ENCODE peak calls at places on chromosomes 11 and 22, in four cellular contexts. Z is astrocyte of the cerebellum; T is posterior vena cava; Y is stimulated activated CD8-positive, alpha-beta memory T cell treated with anti-CD3 and anti-CD28 coated beads, Interleukin-15, amount 100 ng/mL, for 1 hour. P is an unnamed sample.

GRCh38 chr22:20243545-20244249 is 24.4 kb downstream of the RTN4R start:
- DNase-seq in T (no peak), Z (peak; percentile 22), Y (no peak), P (peak; percentile 82)

GRCh38 chr11:1853376-1854131 is 670 bp downstream of the LSP1 start:
- DNase-seq in Y (no peak), T (no peak), Z (no peak), P (no peak)

GRCh38 chr11:112963368-112963955 is 2.2 kb downstream of the NCAM1 start:
- DNase-seq in Y (no peak), T (peak; percentile 78), Z (no peak), P (no peak)

GRCh38 chr11:2582958-2583604 is 116.7 kb downstream of the KCNQ1OT1 start:
- DNase-seq in T (peak; percentile 68), Y (no peak), Z (no peak), P (peak; percentile 57)

GRCh38 chr11:64796757-64797541 is 6.1 kb downstream of the MAP4K2 start:
- DNase-seq in Z (no peak), T (no peak), Y (no peak), P (no peak)

GRCh38 chr11:1766719-1767398 is 3.1 kb upstream of the CTSD start:
- DNase-seq in T (peak; percentile 76), Z (no peak), Y (no peak), P (peak; percentile 60)

GRCh38 chr22:38309614-38310517 is 7.4 kb downstream of the CSNK1E start:
- DNase-seq in T (no peak), Z (no peak), Y (no peak), P (no peak)

GRCh38 chr11:57499413-57499982 is 16.0 kb downstream of the SLC43A1 start:
- DNase-seq in Z (peak; percentile 82), T (peak; percentile 98), Y (no peak), P (peak; percentile 99)

GRCh38 chr11:5553347-5553746 is 5.0 kb upstream of the OR52H1 start:
- DNase-seq in T (no peak), Y (no peak), Z (no peak), P (no peak)

GRCh38 chr22:32130464-32130863 is 28.6 kb downstream of the C22orf42 start:
- DNase-seq in T (no peak), Y (no peak), Z (no peak), P (no peak)

GRCh38 chr11:132335311-132335710 is 964.9 kb downstream of the NTM start:
- DNase-seq in Y (no peak), T (no peak), Z (no peak), P (no peak)

GRCh38 chr11:128328955-128329551 is 258.3 kb downstream of the ETS1 start:
- DNase-seq in Y (no peak), T (no peak), Z (no peak), P (no peak)

GRCh38 chr11:108063410-108063809 is 54.7 kb downstream of the CUL5 start:
- DNase-seq in Z (no peak), Y (no peak), T (no peak), P (no peak)

GRCh38 chr11:46120361-46120710 is 918 bp downstream of the PHF21A start:
- DNase-seq in T (no peak), Z (no peak), Y (no peak), P (peak; percentile 65)

GRCh38 chr11:57276857-57277505 is 39.9 kb upstream of the APLNR start:
- DNase-seq in T (no peak), Y (no peak), Z (no peak), P (no peak)

GRCh38 chr22:17867160-17867785 is 93.0 kb upstream of the BID start:
- DNase-seq in Y (no peak), Z (no peak), T (no peak), P (peak; percentile 84)

GRCh38 chr11:2474059-2474901 is 29.5 kb downstream of the KCNQ1 start:
- DNase-seq in T (peak; percentile 60), Y (no peak), Z (no peak), P (no peak)

GRCh38 chr11:115338476-115338875 is 165.7 kb downstream of the CADM1 start:
- DNase-seq in Y (no peak), T (no peak), Z (no peak), P (no peak)

GRCh38 chr11:13135385-13136271 is 126.5 kb downstream of the RASSF10 start:
- DNase-seq in T (no peak), Z (peak; percentile 95), Y (no peak), P (no peak)

GRCh38 chr11:39541945-39542351 is 1917.5 kb downstream of the LRRC4C start:
- DNase-seq in Z (no peak), Y (no peak), T (peak; percentile 73), P (no peak)

GRCh38 chr11:82683029-82683428 is 50.6 kb downstream of the FAM181B start:
- DNase-seq in T (no peak), Y (no peak), Z (no peak), P (no peak)

GRCh38 chr22:27317156-27317555 is 484.4 kb downstream of the MN1 start:
- DNase-seq in Y (no peak), Z (no peak), T (no peak), P (no peak)

GRCh38 chr22:16828876-16829275 is 3.7 kb upstream of the XKR3 start:
- DNase-seq in Y (no peak), T (no peak), Z (no peak), P (no peak)

GRCh38 chr11:114027941-114028340 is 31.6 kb upstream of the ZBTB16 start:
- DNase-seq in Y (no peak), T (peak; percentile 53), Z (no peak), P (no peak)

GRCh38 chr11:2988996-2989395 is 3.1 kb downstream of the NAP1L4 start:
- DNase-seq in Z (peak; percentile 34), Y (no peak), T (no peak), P (no peak)

GRCh38 chr22:44161673-44162072 is 19.1 kb upstream of the PARVG start:
- DNase-seq in T (no peak), Y (no peak), Z (no peak), P (no peak)

GRCh38 chr22:42169055-42169469 is 38.5 kb upstream of the CYP2D6 start:
- DNase-seq in Z (peak; percentile 68), T (no peak), Y (peak; percentile 46), P (peak; percentile 78)

GRCh38 chr11:64379160-64379559 is 20.2 kb downstream of the RPS6KA4 start:
- DNase-seq in Z (no peak), Y (no peak), T (no peak), P (no peak)

GRCh38 chr22:47197735-47198500 is 435.5 kb downstream of the TBC1D22A start:
- DNase-seq in T (peak; percentile 68), Y (no peak), Z (no peak), P (peak; percentile 61)

GRCh38 chr11:106415510-106415909 is 338.0 kb downstream of the AASDHPPT start:
- DNase-seq in Y (no peak), T (no peak), Z (no peak), P (no peak)

GRCh38 chr11:128334311-128335044 is 252.9 kb downstream of the ETS1 start:
- DNase-seq in Y (no peak), T (peak; percentile 83), Z (no peak), P (peak; percentile 74)

GRCh38 chr22:37544955-37545702 is 15.2 kb upstream of the CDC42EP1 start:
- DNase-seq in T (peak; percentile 90), Y (peak; percentile 17), Z (no peak), P (peak; percentile 83)

GRCh38 chr11:91625495-91625894 is 599.1 kb upstream of the FAT3 start:
- DNase-seq in Z (no peak), T (no peak), Y (no peak), P (no peak)

GRCh38 chr11:83042966-83043711 is 28.6 kb downstream of the RAB30 start:
- DNase-seq in Z (no peak), T (no peak), Y (no peak), P (no peak)

GRCh38 chr11:89463381-89463780 is 27.8 kb downstream of the NOX4 start:
- DNase-seq in T (no peak), Y (no peak), Z (no peak), P (no peak)

GRCh38 chr22:27745154-27745553 is 56.4 kb downstream of the MN1 start:
- DNase-seq in Z (no peak), T (peak; percentile 24), Y (no peak), P (peak; percentile 32)

GRCh38 chr22:44344407-44344806 is 31.7 kb upstream of the SHISAL1 start:
- DNase-seq in Y (no peak), Z (no peak), T (no peak), P (peak; percentile 60)

GRCh38 chr11:21774212-21774611 is 418.7 kb upstream of the ANO5 start:
- DNase-seq in Y (no peak), Z (no peak), T (no peak), P (no peak)

GRCh38 chr11:117743121-117743815 is 53.7 kb downstream of the DSCAML1 start:
- DNase-seq in T (no peak), Y (no peak), Z (no peak), P (no peak)

GRCh38 chr11:82080160-82080559 is 653.5 kb downstream of the FAM181B start:
- DNase-seq in Y (no peak), Z (peak; percentile 78), T (no peak), P (no peak)

P was measured in sigmoid colon.